ENCODE peak calls at places on chromosomes 16 and 17, in six cellular contexts. N, T, J, A, L and F are unnamed samples.

GRCh38 chr17:75819116-75819515 is 25.1 kb downstream of the UNC13D start:
- DNase-seq in N (no peak), T (no peak), J (no peak), A (no peak), L (no peak), F (no peak)

GRCh38 chr17:61574542-61575351 is 16.3 kb downstream of the NACA2 start:
- DNase-seq in N (peak; percentile 46), T (no peak), J (no peak), A (peak; percentile 57), L (no peak), F (peak; percentile 50)

GRCh38 chr16:54812229-54812628 is 118.4 kb upstream of the IRX5 start:
- DNase-seq in N (no peak), T (no peak), J (no peak), A (no peak), L (no peak), F (no peak)

GRCh38 chr16:29665294-29666077 is 2.4 kb downstream of the SPN start:
- DNase-seq in N (no peak), T (no peak), J (no peak), A (no peak), L (no peak), F (no peak)

GRCh38 chr17:82973456-82974135 is 105.8 kb upstream of the METRNL start:
- DNase-seq in N (no peak), T (no peak), J (no peak), A (no peak), L (no peak), F (no peak)

GRCh38 chr17:45967378-45967777 is 31.7 kb upstream of the STH start:
- DNase-seq in N (no peak), T (no peak), J (no peak), A (no peak), L (no peak), F (no peak)

GRCh38 chr16:17369441-17369951 is 101.3 kb downstream of the XYLT1 start:
- DNase-seq in N (peak; percentile 59), T (peak; percentile 53), J (peak; percentile 58), A (no peak), L (no peak), F (no peak)

GRCh38 chr17:30021708-30022317 is 80.4 kb downstream of the EFCAB5 start:
- DNase-seq in N (peak; percentile 60), T (no peak), J (no peak), A (peak; percentile 35), L (peak; percentile 3), F (no peak)

GRCh38 chr17:45116434-45117016 is 15.8 kb downstream of the PLCD3 start:
- DNase-seq in N (no peak), T (no peak), J (no peak), A (no peak), L (no peak), F (no peak)

DNA sequence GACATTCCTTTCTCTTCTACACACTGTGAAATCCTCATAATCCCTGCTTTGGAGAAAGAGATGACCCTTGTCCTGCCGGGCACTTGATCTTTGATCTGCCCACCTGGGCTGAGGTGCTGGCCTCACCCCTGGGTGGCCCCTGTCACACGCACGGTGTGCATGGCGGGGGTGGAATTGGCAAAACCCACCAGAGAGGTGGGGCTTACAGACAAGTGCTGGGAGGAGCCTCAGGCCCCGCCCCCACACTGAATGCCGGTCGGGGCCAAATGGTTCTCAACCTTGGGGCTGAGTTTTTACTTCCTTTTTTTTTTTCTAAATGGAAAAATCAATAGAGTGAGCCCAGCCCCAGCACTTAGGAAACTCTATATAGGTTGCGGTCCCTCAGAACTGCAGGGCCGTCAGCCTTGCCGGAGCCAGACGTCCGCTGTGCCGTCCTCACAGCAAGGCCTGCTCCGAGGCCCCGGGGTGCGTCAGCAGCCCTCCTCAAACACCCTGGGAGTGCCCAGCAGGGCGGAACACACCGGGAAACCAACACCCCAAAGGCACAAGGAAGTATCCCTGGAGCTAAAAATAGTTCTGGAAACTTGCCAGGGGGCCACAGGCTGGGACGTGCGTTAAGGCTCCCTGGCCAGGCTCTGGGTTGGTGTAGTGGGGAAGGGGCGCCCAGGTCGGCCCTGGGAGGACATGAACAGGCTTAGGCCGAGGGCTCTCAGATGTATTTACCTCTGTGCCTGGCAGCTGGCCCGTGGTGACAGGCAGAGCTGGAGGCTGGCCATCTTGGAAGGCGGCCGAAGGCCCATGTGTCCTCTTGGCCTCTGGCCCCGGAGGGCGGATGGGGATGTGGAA is 11.0 kb downstream of the GPRC5C start:
- DNase-seq in N (peak; percentile 96), T (no peak), J (peak; percentile 89), A (no peak), L (no peak), F (peak; percentile 75)
- H3K4me3 ChIP-seq in N (no peak overlapping the region), T (peak overlapping the region; percentile 35), J (peak overlapping the region; percentile 15), A (no peak overlapping the region), L (no peak overlapping the region), F (peak overlapping the region; percentile 25)

DNA sequence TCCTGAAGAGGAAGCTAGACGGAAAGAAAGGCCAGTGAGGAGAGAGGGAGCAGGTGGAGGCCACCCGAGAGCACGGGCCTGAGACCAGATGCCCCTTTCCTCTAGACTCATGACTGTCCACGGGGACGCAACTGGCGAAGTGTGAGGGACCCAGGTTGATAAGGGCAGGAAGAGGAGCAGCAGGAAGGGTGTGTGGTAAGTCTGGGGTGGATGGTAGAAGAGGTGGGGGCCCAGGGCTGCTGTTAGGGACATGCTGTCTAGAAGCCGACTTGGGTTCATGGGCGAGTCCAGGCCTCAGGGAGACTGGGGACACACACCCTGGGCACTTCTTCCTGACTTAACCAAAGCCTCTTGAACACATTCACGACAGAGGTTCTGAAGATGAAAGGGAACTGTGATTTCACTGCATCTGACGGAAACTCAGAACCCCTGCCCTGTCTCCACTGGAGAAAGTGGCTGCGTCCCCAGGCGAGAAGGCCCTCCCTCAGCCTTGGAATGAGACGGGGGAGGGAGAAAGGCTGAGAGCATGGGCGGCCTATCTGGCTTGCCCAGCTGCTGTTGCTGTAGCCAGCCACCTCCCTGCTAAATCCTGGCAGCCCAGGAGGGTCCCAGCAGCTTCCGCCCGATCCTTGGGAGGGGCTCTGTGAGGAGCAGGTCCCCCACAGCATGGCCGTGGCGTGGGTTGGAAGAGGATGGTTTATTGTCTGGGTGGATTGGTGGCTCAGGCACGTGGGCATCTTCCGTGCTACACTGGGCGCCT is 6.0 kb downstream of the HIC1 start:
- DNase-seq in N (no peak), T (no peak), J (no peak), A (no peak), L (no peak), F (no peak)
- H3K4me3 ChIP-seq in N (no peak overlapping the region), T (no peak overlapping the region), J (no peak overlapping the region), A (no peak overlapping the region), L (no peak overlapping the region), F (no peak overlapping the region)

DNA sequence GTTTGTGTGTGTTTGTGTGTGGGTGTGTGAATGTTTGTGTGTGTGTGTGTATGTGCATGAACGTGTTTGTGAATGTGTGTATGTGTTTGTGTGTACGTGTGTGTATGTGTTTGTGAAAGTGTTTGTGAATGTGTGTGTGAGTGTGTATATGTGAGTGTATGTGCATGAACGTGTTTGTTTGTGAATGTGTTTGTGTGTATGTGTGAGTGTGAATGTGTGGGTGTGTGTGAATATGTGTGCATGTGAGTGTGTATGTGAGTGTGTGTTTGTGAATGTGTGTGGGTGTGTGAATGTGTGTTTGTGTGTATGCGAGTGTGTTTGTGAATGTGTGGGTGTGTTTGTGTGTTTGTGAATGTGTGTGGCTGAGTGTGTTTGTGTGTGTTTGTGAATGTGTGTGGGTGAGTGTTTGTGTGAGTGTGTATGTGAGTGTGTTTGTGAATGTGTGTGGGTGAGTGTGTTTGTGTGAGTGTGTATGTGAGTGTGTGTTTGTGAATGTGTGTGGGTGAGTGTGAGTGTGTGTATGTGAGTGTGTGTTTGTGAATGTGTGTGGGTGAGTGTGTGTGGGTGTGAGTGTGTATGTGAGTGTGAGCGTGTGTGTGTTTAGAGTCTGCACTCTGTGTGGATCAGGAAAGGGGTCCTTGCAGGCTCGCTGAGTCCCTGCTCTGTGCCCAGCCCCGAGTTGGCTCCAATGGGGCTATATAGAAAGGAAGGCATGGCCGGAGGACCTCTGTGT is 890 bp upstream of the CD300A start:
- DNase-seq in N (no peak), T (no peak), J (no peak), A (no peak), L (no peak), F (no peak)
- H3K4me3 ChIP-seq in N (no peak overlapping the region), T (peak overlapping the region; percentile 92), J (no peak overlapping the region), A (no peak overlapping the region), L (no peak overlapping the region), F (no peak overlapping the region)

GRCh38 chr16:85329059-85329812 is 217.0 kb upstream of the CIBAR2 start:
- DNase-seq in N (peak; percentile 83), T (no peak), J (no peak), A (no peak), L (no peak), F (no peak)
- H3K4me3 ChIP-seq in N (no peak overlapping the region), T (no peak overlapping the region), J (no peak overlapping the region), A (no peak overlapping the region), L (no peak overlapping the region), F (no peak overlapping the region)

GRCh38 chr17:77527836-77528505 is 387.2 kb downstream of the SEC14L1 start:
- DNase-seq in N (no peak), T (no peak), J (no peak), A (no peak), L (no peak), F (no peak)
- H3K4me3 ChIP-seq in N (no peak overlapping the region), T (no peak overlapping the region), J (no peak overlapping the region), A (no peak overlapping the region), L (peak overlapping the region; percentile 47), F (no peak overlapping the region)

DNA sequence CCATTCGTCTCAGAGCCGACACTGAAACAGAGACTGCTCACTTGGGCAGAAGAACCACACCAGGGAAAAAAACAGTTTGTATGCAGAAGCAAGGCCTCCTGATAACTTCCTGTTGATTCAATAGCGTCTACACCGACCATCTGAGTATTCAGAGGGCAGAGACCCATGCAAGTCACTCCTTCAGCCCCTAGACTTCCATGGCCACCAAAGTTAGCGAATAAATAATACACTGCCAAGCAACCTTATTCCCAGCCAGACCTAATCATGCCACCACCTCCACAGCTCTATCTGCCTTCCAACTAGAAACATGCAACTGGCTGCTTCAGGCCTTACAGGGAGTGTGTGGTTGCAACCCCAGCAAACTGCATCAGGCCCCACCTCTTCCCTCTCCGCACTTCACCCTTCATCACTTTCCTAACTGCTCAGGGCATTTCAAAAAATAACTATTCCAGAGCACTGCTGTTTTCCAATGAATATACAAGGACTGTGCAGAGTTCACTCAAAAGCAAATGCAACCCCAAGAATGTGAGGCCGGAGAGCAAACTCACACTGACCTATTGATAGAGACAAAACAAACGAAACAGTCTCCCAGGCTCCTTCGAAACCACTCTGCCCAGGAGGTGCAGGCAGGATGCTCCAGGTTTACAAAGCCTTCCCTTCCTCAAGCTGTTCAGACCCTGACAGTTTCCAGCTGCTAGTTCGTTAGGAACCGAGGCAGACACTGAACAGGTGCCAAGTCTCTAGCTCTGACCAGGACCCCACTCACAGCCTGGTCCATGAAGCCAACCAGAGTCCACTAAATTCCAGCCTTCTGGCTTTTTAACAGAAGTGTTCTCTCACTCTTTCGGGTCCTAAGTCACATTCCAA is 3.6 kb downstream of the USP7 start:
- DNase-seq in N (no peak), T (no peak), J (no peak), A (no peak), L (no peak), F (no peak)
- H3K4me3 ChIP-seq in N (no peak overlapping the region), T (peak overlapping the region; percentile 80), J (no peak overlapping the region), A (no peak overlapping the region), L (no peak overlapping the region), F (peak overlapping the region; percentile 3)